ENCODE peak calls at places on chromosomes 4 and X, in seven cellular contexts. Y, X, I, E, T, C and P are unnamed samples.

GRCh38 chrX:153934473-153935325 is at the start of gene NAA10:
- DNase-seq in T (peak), E (no peak), C (peak), X (no peak), I (peak), Y (peak), P (no peak)

GRCh38 chr4:182206916-182207315 is 36.3 kb upstream of the TENM3 start:
- DNase-seq in E (no peak), C (no peak), I (no peak), T (no peak), X (no peak), Y (no peak), P (no peak)

GRCh38 chrX:139113682-139114081 is 402.2 kb upstream of the FGF13 start:
- DNase-seq in E (no peak), I (no peak), Y (no peak), T (no peak), C (peak), X (no peak), P (no peak)

GRCh38 chr4:101162990-101163380 is 184.3 kb downstream of the PPP3CA start:
- DNase-seq in Y (no peak), E (no peak), T (no peak), C (no peak), I (no peak), X (no peak), P (no peak)

GRCh38 chr4:186685744-186686143 is 37.9 kb downstream of the FAT1 start:
- DNase-seq in I (peak), E (no peak), Y (no peak), X (no peak), C (peak), T (no peak), P (no peak)

GRCh38 chr4:5158391-5158770 is 107.1 kb downstream of the STK32B start:
- DNase-seq in E (no peak), Y (no peak), T (no peak), X (no peak), I (peak), C (no peak), P (no peak)

GRCh38 chr4:106034205-106034604 is 138.9 kb downstream of the NPNT start:
- DNase-seq in E (no peak), C (peak), Y (no peak), I (no peak), X (no peak), T (no peak), P (no peak)

GRCh38 chr4:55949480-55949802 is 696 bp downstream of the CEP135 start:
- DNase-seq in X (no peak), T (no peak), C (no peak), Y (no peak), E (no peak), I (no peak), P (no peak)

GRCh38 chrX:101986571-101986970 is 54.7 kb upstream of the ZMAT1 start:
- DNase-seq in I (no peak), X (no peak), Y (no peak), E (no peak), C (no peak), T (no peak), P (no peak)

GRCh38 chr4:169627307-169627706 is 6.9 kb downstream of the CLCN3 start:
- DNase-seq in Y (no peak), E (no peak), X (no peak), T (no peak), I (no peak), C (no peak), P (no peak)

GRCh38 chrX:68261060-68261672 is 172.1 kb downstream of the OPHN1 start:
- DNase-seq in C (peak), Y (no peak), I (no peak), E (no peak), X (no peak), T (no peak), P (no peak)

GRCh38 chr4:72558655-72559054 is 10.4 kb downstream of the ADAMTS3 start:
- DNase-seq in I (no peak), X (no peak), E (no peak), Y (no peak), C (no peak), T (no peak), P (no peak)

GRCh38 chr4:3112241-3112978 is 37.9 kb downstream of the HTT start:
- DNase-seq in X (no peak), I (no peak), Y (no peak), E (no peak), T (no peak), C (no peak), P (no peak)

GRCh38 chrX:2829066-2829430 is 318 bp downstream of the GYG2 start:
- DNase-seq in Y (no peak), C (no peak), T (no peak), I (no peak), X (no peak), E (no peak), P (no peak)

GRCh38 chr4:13642576-13642975 is 15.1 kb upstream of the BOD1L1 start:
- DNase-seq in I (no peak), X (no peak), E (no peak), Y (no peak), C (peak), T (no peak), P (no peak)

GRCh38 chr4:143400082-143400481 is 63.4 kb downstream of the GAB1 start:
- DNase-seq in X (no peak), C (no peak), E (no peak), I (no peak), T (no peak), Y (no peak), P (no peak)

GRCh38 chr4:70538869-70539268 is 20.5 kb downstream of the AMTN start:
- DNase-seq in E (no peak), I (no peak), X (no peak), C (no peak), Y (no peak), T (no peak), P (no peak)

GRCh38 chr4:159016527-159017137 is 86.2 kb upstream of the RAPGEF2 start:
- DNase-seq in C (no peak), E (no peak), X (no peak), Y (no peak), T (no peak), I (no peak), P (no peak)

GRCh38 chr4:8609824-8610350 is 17.3 kb downstream of the CPZ start:
- DNase-seq in Y (no peak), C (no peak), X (no peak), T (no peak), I (no peak), E (no peak), P (no peak)

GRCh38 chrX:19704117-19704516 is 183.3 kb downstream of the SH3KBP1 start:
- DNase-seq in Y (no peak), E (no peak), T (no peak), X (no peak), I (no peak), C (no peak), P (no peak)

GRCh38 chr4:38757945-38758344 is 24.8 kb downstream of the TLR10 start:
- DNase-seq in T (no peak), X (no peak), E (no peak), C (no peak), Y (no peak), I (peak), P (no peak)

GRCh38 chr4:158182736-158183135 is 9.9 kb upstream of the GASK1B start:
- DNase-seq in E (no peak), T (no peak), I (no peak), Y (no peak), C (peak), X (no peak), P (no peak)

GRCh38 chr4:77110707-77111106 is 34.9 kb upstream of the CCNI start:
- DNase-seq in Y (no peak), I (no peak), X (no peak), E (no peak), T (no peak), C (peak), P (no peak)

GRCh38 chr4:138707746-138708145 is 307.8 kb upstream of the NOCT start:
- DNase-seq in C (peak), T (no peak), E (no peak), X (no peak), I (no peak), Y (no peak), P (no peak)

GRCh38 chr4:183499389-183499788 is 5.5 kb upstream of the ING2 start:
- DNase-seq in X (no peak), C (no peak), I (no peak), T (no peak), E (no peak), Y (no peak), P (no peak)

GRCh38 chr4:48271048-48271452 is 1.4 kb upstream of the TEC start:
- DNase-seq in T (no peak), C (no peak), X (no peak), Y (no peak), E (no peak), I (no peak), P (no peak)

GRCh38 chr4:75973770-75974169 is 17.0 kb downstream of the SDAD1 start:
- DNase-seq in T (no peak), C (no peak), Y (no peak), I (no peak), X (no peak), E (no peak), P (no peak)

GRCh38 chrX:49192722-49193328 is 6.7 kb upstream of the PRICKLE3 start:
- DNase-seq in X (no peak), I (peak), T (no peak), C (peak), E (no peak), Y (no peak), P (no peak)

GRCh38 chrX:48505481-48505880 is 3.3 kb upstream of the PORCN start:
- DNase-seq in Y (no peak), T (no peak), X (no peak), I (no peak), E (no peak), C (no peak), P (no peak)

GRCh38 chr4:128524311-128524710 is 236.7 kb upstream of the PGRMC2 start:
- DNase-seq in C (peak), T (no peak), X (no peak), I (peak), E (no peak), Y (peak), P (peak)

GRCh38 chr4:3470244-3471097 is 7.4 kb downstream of the DOK7 start:
- DNase-seq in C (peak), T (no peak), I (no peak), Y (peak), X (no peak), E (no peak), P (no peak)

GRCh38 chr4:163137581-163137980 is 29.1 kb downstream of the NAF1 start:
- DNase-seq in I (no peak), T (no peak), C (no peak), E (no peak), Y (no peak), X (no peak), P (no peak)

GRCh38 chr4:106421441-106422296 is 53.1 kb upstream of the GIMD1 start:
- DNase-seq in C (peak), I (peak), T (no peak), X (no peak), E (no peak), Y (no peak), P (no peak)

GRCh38 chr4:56227301-56227835 is 159.9 kb downstream of the AASDH start:
- DNase-seq in T (no peak), Y (no peak), C (no peak), E (no peak), X (no peak), I (no peak), P (no peak)

GRCh38 chrX:44022964-44023363 is 49.8 kb upstream of the NDP start:
- DNase-seq in T (no peak), I (no peak), Y (no peak), C (no peak), X (no peak), E (no peak), P (no peak)

GRCh38 chr4:154626793-154627484 is 14.5 kb upstream of the FGG start:
- DNase-seq in Y (peak), I (peak), T (peak), C (peak), X (peak), E (no peak), P (no peak)
- H3K27ac ChIP-seq in Y (no peak), I (peak), T (no peak), C (no peak), X (no peak), E (no peak), P (no peak)

GRCh38 chrX:9902651-9903050 is 64.5 kb upstream of the CLDN34 start:
- DNase-seq in E (no peak), I (no peak), Y (no peak), T (no peak), C (peak), X (no peak), P (no peak)

GRCh38 chrX:9899640-9900075 is 67.5 kb upstream of the CLDN34 start:
- DNase-seq in I (no peak), T (peak), E (no peak), Y (no peak), C (peak), X (no peak), P (no peak)

GRCh38 chrX:9895225-9895912 is 71.8 kb upstream of the CLDN34 start:
- DNase-seq in C (no peak), Y (no peak), T (no peak), X (no peak), I (no peak), E (no peak), P (no peak)

GRCh38 chrX:9897761-9898161 is 69.4 kb upstream of the CLDN34 start:
- DNase-seq in I (no peak), E (no peak), C (peak), X (no peak), Y (no peak), T (peak), P (no peak)
- H3K27ac ChIP-seq in I (no peak), E (no peak), C (peak), X (no peak), Y (no peak), T (peak), P (no peak)

DNA sequence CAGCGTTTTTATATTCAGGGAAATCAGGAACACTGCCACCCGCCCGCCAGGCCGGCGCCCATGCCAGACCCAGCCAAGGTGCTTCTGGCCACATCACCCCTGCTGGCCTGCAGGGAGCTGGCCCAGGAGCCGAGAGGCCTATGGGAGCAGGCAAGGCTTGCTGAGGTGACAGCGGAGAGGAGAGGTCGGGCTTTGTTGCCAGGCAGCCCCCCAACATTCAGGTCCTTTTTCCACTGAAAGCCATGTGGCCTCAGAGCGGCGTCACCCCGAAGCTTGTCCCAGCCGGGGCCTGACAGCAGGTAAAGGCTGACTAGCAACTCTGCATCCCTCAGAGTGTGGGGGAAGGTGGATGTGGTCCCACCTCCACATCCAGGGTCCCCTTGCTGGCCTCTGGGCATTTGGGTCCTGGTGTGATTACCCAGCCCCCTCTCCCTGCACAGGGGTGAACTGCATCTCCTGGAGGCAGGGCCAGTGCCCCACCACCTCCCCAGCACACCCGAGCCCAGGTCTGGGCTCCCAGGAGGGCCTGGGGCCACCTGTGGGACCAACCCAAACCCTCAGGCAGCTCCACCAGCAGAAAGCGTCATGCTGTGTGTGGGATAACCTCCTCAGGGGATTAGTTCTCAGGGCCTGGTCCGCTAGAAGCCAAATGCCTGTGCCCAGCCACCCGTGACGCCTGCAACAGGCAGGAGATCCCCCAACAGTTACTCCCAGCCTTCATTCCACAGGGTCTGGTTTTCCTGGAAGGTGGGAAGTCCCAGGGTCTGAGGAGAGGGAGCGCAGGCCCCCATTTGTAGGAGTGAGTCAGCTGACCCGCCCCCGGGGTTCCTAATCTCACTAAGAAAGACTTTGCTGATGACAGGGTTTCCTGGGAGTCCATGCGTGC is at the start of gene PDE6B:
- DNase-seq in X (no peak), I (no peak), Y (no peak), T (no peak), C (no peak), E (no peak), P (no peak)
- H3K27ac ChIP-seq in X (no peak), I (no peak), Y (no peak), T (peak), C (no peak), E (no peak), P (no peak)

DNA sequence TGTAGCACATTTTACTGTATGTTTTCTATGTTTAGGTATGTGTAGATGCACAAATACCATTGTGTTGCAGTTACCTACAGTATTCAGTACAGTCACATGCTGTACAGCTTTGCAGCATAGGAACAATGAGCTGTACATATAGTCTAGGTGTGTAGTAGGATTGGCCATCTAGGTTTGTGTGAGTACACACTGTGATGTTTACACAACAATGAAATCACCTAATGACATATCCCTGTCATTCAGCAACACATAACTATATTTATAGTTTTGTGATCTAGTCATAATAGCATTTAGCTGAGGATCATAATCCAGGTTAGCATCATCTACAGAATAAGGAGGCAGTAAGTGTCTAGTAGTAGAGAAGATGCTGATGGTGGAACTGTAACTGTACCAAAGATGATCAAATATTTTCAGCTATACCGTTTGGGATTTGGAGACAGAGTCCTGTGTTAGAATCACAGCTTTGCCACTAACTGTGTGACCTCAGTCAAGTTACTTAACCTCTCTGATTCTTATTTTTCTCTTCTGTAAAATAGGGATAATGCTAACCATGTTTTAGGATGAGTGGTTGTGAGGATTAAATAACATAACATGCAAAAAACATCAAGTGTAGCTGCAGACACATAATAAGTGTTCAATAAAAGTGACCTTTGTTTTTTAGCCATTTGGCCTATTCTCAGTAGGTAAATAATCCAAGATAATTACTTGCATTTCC is 73.3 kb downstream of the LIMCH1 start:
- DNase-seq in X (no peak), Y (no peak), C (no peak), I (no peak), T (no peak), E (no peak), P (no peak)
- H3K27ac ChIP-seq in X (no peak), Y (no peak), C (no peak), I (peak), T (no peak), E (peak), P (no peak)